ENCODE peak calls at places on chromosomes 2 and 18, in four cellular contexts. V, S, Z and P are unnamed samples.

GRCh38 chr2:186704897-186705296 is 11.0 kb downstream of the FAM171B start:
- DNase-seq in S (no peak), V (no peak), Z (no peak), P (no peak)

GRCh38 chr18:58315041-58315440 is 271.0 kb downstream of the NEDD4L start:
- DNase-seq in Z (no peak), S (peak; percentile 79), V (no peak), P (no peak)

GRCh38 chr2:24350826-24351626 is 9.3 kb downstream of the ITSN2 start:
- DNase-seq in S (no peak), V (no peak), Z (no peak), P (no peak)

GRCh38 chr18:48831113-48831759 is 119.5 kb downstream of the SMAD7 start:
- DNase-seq in Z (no peak), S (no peak), V (no peak), P (no peak)

GRCh38 chr2:239630618-239631286 is 229.9 kb upstream of the HDAC4 start:
- DNase-seq in Z (peak; percentile 98), S (peak; percentile 31), V (no peak), P (peak; percentile 61)

GRCh38 chr2:163723881-163724280 is 11.9 kb downstream of the FIGN start:
- DNase-seq in V (no peak), S (no peak), Z (no peak), P (no peak)

GRCh38 chr2:85785871-85786270 is 32.1 kb downstream of the ATOH8 start:
- DNase-seq in V (no peak), S (no peak), Z (no peak), P (no peak)

GRCh38 chr2:215691346-215691745 is 255.5 kb upstream of the FN1 start:
- DNase-seq in Z (no peak), V (no peak), S (no peak), P (no peak)

GRCh38 chr2:85604568-85605339 is 2.3 kb upstream of the TMEM150A start:
- DNase-seq in S (no peak), Z (peak; percentile 31), V (no peak), P (no peak)

GRCh38 chr2:102478686-102479470 is 5.9 kb downstream of the SLC9A4 start:
- DNase-seq in Z (no peak), V (no peak), S (no peak), P (no peak)

GRCh38 chr2:46564811-46565241 is 85.5 kb downstream of the TMEM247 start:
- DNase-seq in V (no peak), S (no peak), Z (no peak), P (no peak)

GRCh38 chr2:22944141-22944540 is 440.8 kb upstream of the KLHL29 start:
- DNase-seq in Z (no peak), S (no peak), V (no peak), P (no peak)

GRCh38 chr18:57806891-57807280 is 3.8 kb upstream of the ATP8B1 start:
- DNase-seq in S (peak; percentile 85), V (no peak), Z (peak; percentile 94), P (peak; percentile 66)

GRCh38 chr2:221448857-221449390 is 123.2 kb downstream of the EPHA4 start:
- DNase-seq in S (no peak), V (no peak), Z (no peak), P (no peak)

GRCh38 chr18:80009661-80010550 is 21.5 kb upstream of the TXNL4A start:
- DNase-seq in S (peak; percentile 95), Z (peak; percentile 100), V (no peak), P (peak; percentile 80)

GRCh38 chr18:6948656-6949055 is 168.9 kb downstream of the LAMA1 start:
- DNase-seq in S (no peak), V (no peak), Z (no peak), P (no peak)

GRCh38 chr2:121471571-121472464 is 58.9 kb upstream of the RNU4ATAC start:
- DNase-seq in S (no peak), V (no peak), Z (peak; percentile 58), P (no peak)

GRCh38 chr2:16553222-16553621 is 112.4 kb downstream of the CYRIA start:
- DNase-seq in Z (peak; percentile 67), V (peak; percentile 73), S (peak; percentile 18), P (peak; percentile 28)

GRCh38 chr2:207836526-207837133 is 66.9 kb upstream of the FZD5 start:
- DNase-seq in V (peak; percentile 49), S (no peak), Z (no peak), P (no peak)

GRCh38 chr2:187826023-187826422 is 271.8 kb upstream of the TFPI start:
- DNase-seq in V (no peak), S (peak; percentile 15), Z (peak; percentile 16), P (no peak)

GRCh38 chr2:234366891-234367290 is 130.0 kb downstream of the ARL4C start:
- DNase-seq in Z (peak; percentile 21), S (peak; percentile 55), V (no peak), P (peak; percentile 40)

GRCh38 chr18:41391616-41392610 is 563.1 kb upstream of the PIK3C3 start:
- DNase-seq in V (peak; percentile 85), Z (peak; percentile 80), S (peak; percentile 54), P (peak; percentile 34)

GRCh38 chr2:5799348-5799747 is 107.2 kb downstream of the SOX11 start:
- DNase-seq in Z (no peak), V (no peak), S (no peak), P (no peak)

GRCh38 chr18:68494802-68495560 is 219.9 kb downstream of the TMX3 start:
- DNase-seq in V (no peak), Z (peak; percentile 86), S (peak; percentile 25), P (peak; percentile 58)

GRCh38 chr2:203361922-203362321 is 33.7 kb downstream of the ABI2 start:
- DNase-seq in Z (peak; percentile 42), S (no peak), V (no peak), P (no peak)

GRCh38 chr2:96163768-96164429 is 18.7 kb upstream of the DUSP2 start:
- DNase-seq in Z (no peak), S (no peak), V (no peak), P (no peak)

GRCh38 chr2:172101707-172102158 is 967 bp downstream of the DLX2 start:
- DNase-seq in V (peak; percentile 51), S (no peak), Z (peak; percentile 70), P (no peak)

GRCh38 chr18:8988262-8988871 is 114.1 kb upstream of the NDUFV2 start:
- DNase-seq in Z (peak; percentile 82), V (peak; percentile 88), S (peak; percentile 81), P (peak; percentile 34)

GRCh38 chr2:1671916-1672315 is 72.4 kb downstream of the PXDN start:
- DNase-seq in V (no peak), S (no peak), Z (no peak), P (no peak)

GRCh38 chr2:132392211-132392610 is 24.4 kb upstream of the GPR39 start:
- DNase-seq in S (no peak), V (peak; percentile 84), Z (no peak), P (no peak)

GRCh38 chr2:46306320-46306719 is 9.1 kb downstream of the EPAS1 start:
- DNase-seq in V (no peak), S (peak; percentile 95), Z (peak; percentile 57), P (peak; percentile 91)

GRCh38 chr2:55482186-55482945 is 37.2 kb upstream of the CFAP36 start:
- DNase-seq in Z (peak; percentile 58), V (no peak), S (no peak), P (no peak)

GRCh38 chr2:51108794-51109193 is 76.9 kb upstream of the NRXN1 start:
- DNase-seq in S (no peak), V (no peak), Z (no peak), P (no peak)

GRCh38 chr2:86254576-86255538 is 55.6 kb downstream of the MRPL35 start:
- DNase-seq in Z (no peak), S (no peak), V (no peak), P (peak; percentile 16)

GRCh38 chr2:102392942-102393341 is 30.0 kb upstream of the IL18RAP start:
- DNase-seq in Z (no peak), S (no peak), V (no peak), P (no peak)

DNA sequence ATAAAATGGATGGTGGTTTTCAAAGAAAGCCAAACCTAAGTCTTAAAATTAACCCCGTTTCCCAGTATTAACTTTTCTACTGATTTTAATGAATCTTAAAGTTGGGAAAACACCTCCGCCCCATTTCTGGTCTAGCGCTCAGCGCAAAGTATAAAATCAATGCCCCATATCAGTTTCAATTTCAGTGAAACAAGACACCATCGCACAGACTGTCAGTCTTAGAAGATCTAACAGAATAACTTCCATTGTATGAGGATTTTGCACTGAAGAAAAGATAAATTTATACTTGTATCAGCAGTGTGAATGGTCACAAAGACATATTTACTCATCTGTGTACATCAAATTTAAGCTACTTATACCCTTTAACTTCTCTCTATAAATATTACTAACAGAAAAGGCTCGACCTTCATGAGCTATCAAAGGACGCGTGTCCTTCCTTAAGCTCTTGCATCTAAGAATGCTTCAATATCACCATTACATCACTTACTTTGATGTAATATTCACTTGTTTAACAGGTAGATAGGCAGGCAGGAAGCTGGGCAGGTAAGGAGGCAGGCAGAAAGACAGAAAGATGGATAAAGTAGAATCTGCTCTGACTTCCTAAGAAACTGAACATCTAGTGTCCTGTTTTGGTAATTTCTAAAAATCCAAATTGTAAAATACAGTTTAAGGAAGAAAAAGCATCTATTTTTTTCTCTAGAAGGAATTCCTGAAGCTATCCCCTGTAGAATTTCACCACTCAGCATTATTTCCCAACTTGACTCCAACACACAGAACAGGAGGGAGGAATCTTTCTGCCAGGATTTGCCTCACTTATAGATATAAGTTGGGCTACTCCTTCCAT is 183.0 kb downstream of the TCF4 start:
- DNase-seq in S (no peak), Z (peak; percentile 39), V (no peak), P (no peak)
- H3K4me1 ChIP-seq in S (peaks cover 16% of the 10 kb centered on the region), Z (peaks cover 30% of the 10 kb centered on the region), V (peaks cover 73% of the 10 kb centered on the region), P (peaks cover 18% of the 10 kb centered on the region)

GRCh38 chr18:74097803-74098202 is 49.8 kb downstream of the FBXO15 start:
- DNase-seq in S (no peak), Z (no peak), V (no peak), P (no peak)
- H4K20me1 ChIP-seq in S (no peaks in the 10 kb centered on the region), Z (no peaks in the 10 kb centered on the region), V (no peaks in the 10 kb centered on the region), P (no peaks in the 10 kb centered on the region)

GRCh38 chr2:149594411-149594810 is 6.8 kb upstream of the MMADHC start:
- DNase-seq in Z (no peak), V (no peak), S (no peak), P (no peak)

GRCh38 chr2:149595069-149595963 is 7.7 kb upstream of the MMADHC start:
- DNase-seq in V (no peak), Z (peak; percentile 53), S (peak; percentile 87), P (peak; percentile 31)

GRCh38 chr2:149596471-149596870 is 8.9 kb upstream of the MMADHC start:
- DNase-seq in Z (no peak), S (no peak), V (no peak), P (no peak)

GRCh38 chr2:149598014-149598395 is 10.4 kb upstream of the MMADHC start:
- DNase-seq in S (no peak), Z (peak; percentile 57), V (no peak), P (no peak)

GRCh38 chr2:149597050-149598013 is 9.8 kb upstream of the MMADHC start:
- DNase-seq in S (peak; percentile 94), V (peak; percentile 83), Z (peak; percentile 92), P (peak; percentile 82)
- H3K4me2 ChIP-seq in S (peak overlapping the region; percentile 83), V (no peak overlapping the region), Z (peak overlapping the region; percentile 92), P (peak overlapping the region; percentile 77)

GRCh38 chr2:144683955-144684354 is 164.0 kb upstream of the ZEB2 start:
- DNase-seq in S (no peak), V (no peak), Z (no peak), P (no peak)
- H3K4me1 ChIP-seq in S (no peaks in the 10 kb centered on the region), V (no peaks in the 10 kb centered on the region), Z (no peaks in the 10 kb centered on the region), P (peaks cover 23% of the 10 kb centered on the region)

GRCh38 chr2:197454923-197455322 is 1.6 kb downstream of the COQ10B start:
- DNase-seq in S (no peak), Z (no peak), V (no peak), P (no peak)
- H4K20me1 ChIP-seq in S (peaks cover 30% of the 10 kb centered on the region), Z (peaks cover 17% of the 10 kb centered on the region), V (no peaks in the 10 kb centered on the region), P (no peaks in the 10 kb centered on the region)

GRCh38 chr2:230685165-230685560 is 27.5 kb upstream of the CAB39 start:
- DNase-seq in V (no peak), S (no peak), Z (no peak), P (no peak)
- H3K4me2 ChIP-seq in V (no peak overlapping the region), S (peak overlapping the region; percentile 55), Z (no peak overlapping the region), P (peak overlapping the region; percentile 49)